ENCODE peak calls at places on chromosomes 7 and 10, in seven cellular contexts. Y is neural progenitor cell, Q is tibial nerve, K is OCI-LY7, S is astrocyte of the spinal cord, D is neural crest cell, W is foreskin fibroblast. L is an unnamed sample.

GRCh38 chr7:55550010-55550409 is 22.3 kb downstream of the VOPP1 start:
- DNase-seq in Y (no peak), Q (no peak), K (peak; percentile 68), S (no peak), D (no peak), W (no peak), L (no peak)

GRCh38 chr10:128643658-128644057 is 517.4 kb upstream of the MKI67 start:
- DNase-seq in Y (no peak), Q (no peak), K (no peak), S (no peak), D (no peak), W (no peak), L (no peak)

GRCh38 chr7:148773344-148773743 is 74.6 kb downstream of the CUL1 start:
- DNase-seq in Y (no peak), Q (no peak), K (no peak), S (peak; percentile 77), D (no peak), W (no peak), L (no peak)

GRCh38 chr7:85185355-85186082 is 1.3 kb downstream of the SEMA3D start:
- DNase-seq in Y (peak; percentile 78), Q (peak; percentile 58), K (no peak), S (peak; percentile 71), D (peak; percentile 46), W (peak; percentile 86), L (peak; percentile 82)

GRCh38 chr7:51299391-51300133 is 17.0 kb downstream of the COBL start:
- DNase-seq in Y (no peak), Q (no peak), K (no peak), S (no peak), D (no peak), W (no peak), L (no peak)

GRCh38 chr10:16965740-16966447 is 148.7 kb upstream of the RSU1 start:
- DNase-seq in Y (peak; percentile 45), Q (no peak), K (no peak), S (peak; percentile 99), D (no peak), W (peak; percentile 96), L (peak; percentile 91)

GRCh38 chr10:6607187-6607586 is 27.1 kb upstream of the PRKCQ start:
- DNase-seq in Y (no peak), Q (no peak), K (no peak), S (no peak), D (no peak), W (no peak), L (no peak)

GRCh38 chr10:20970044-20970443 is 72.9 kb upstream of the NEBL start:
- DNase-seq in Y (no peak), Q (no peak), K (peak; percentile 27), S (peak; percentile 37), D (no peak), W (peak; percentile 91), L (no peak)

GRCh38 chr10:71243756-71244637 is 31.6 kb downstream of the UNC5B start:
- DNase-seq in Y (no peak), Q (no peak), K (no peak), S (no peak), D (no peak), W (peak; percentile 91), L (peak; percentile 73)

GRCh38 chr7:123397746-123398145 is 136.6 kb downstream of the IQUB start:
- DNase-seq in Y (no peak), Q (no peak), K (no peak), S (no peak), D (no peak), W (no peak), L (no peak)

GRCh38 chr10:2909921-2910320 is 157.4 kb upstream of the PFKP start:
- DNase-seq in Y (no peak), Q (no peak), K (no peak), S (no peak), D (no peak), W (no peak), L (no peak)

GRCh38 chr7:151632750-151633515 is 113.2 kb upstream of the RHEB start:
- DNase-seq in Y (peak; percentile 74), Q (no peak), K (peak; percentile 52), S (peak; percentile 52), D (peak; percentile 5), W (peak; percentile 38), L (no peak)

GRCh38 chr10:128275405-128275804 is 149.2 kb upstream of the MKI67 start:
- DNase-seq in Y (no peak), Q (no peak), K (no peak), S (no peak), D (no peak), W (no peak), L (no peak)

GRCh38 chr10:4807803-4808507 is 18.1 kb upstream of the AKR1E2 start:
- DNase-seq in Y (no peak), Q (no peak), K (no peak), S (peak; percentile 86), D (no peak), W (peak; percentile 89), L (peak; percentile 77)

GRCh38 chr7:131681961-131682360 is 125.5 kb upstream of the PODXL start:
- DNase-seq in Y (no peak), Q (no peak), K (no peak), S (no peak), D (no peak), W (no peak), L (no peak)

GRCh38 chr7:149130572-149131198 is 4.6 kb upstream of the ZNF425 start:
- DNase-seq in Y (no peak), Q (no peak), K (no peak), S (no peak), D (no peak), W (no peak), L (no peak)

GRCh38 chr10:37434091-37434490 is 308.7 kb downstream of the ANKRD30A start:
- DNase-seq in Y (no peak), Q (no peak), K (no peak), S (no peak), D (no peak), W (no peak), L (peak; percentile 2)
- TF ChIP-seq CTCF in Y (peak; percentile 40), Q (peak; percentile 6), K (peak; percentile 55), S (no peak), D (no peak), W (no peak), L (peak; percentile 33)

GRCh38 chr10:37703833-37704382 is 153.5 kb downstream of the ZNF248 start:
- DNase-seq in Y (no peak), Q (no peak), K (no peak), S (no peak), D (no peak), W (no peak), L (no peak)

GRCh38 chr10:37711617-37712488 is 145.6 kb downstream of the ZNF248 start:
- DNase-seq in Y (no peak), Q (no peak), K (no peak), S (no peak), D (no peak), W (no peak), L (no peak)

GRCh38 chr10:37704566-37704965 is 152.8 kb downstream of the ZNF248 start:
- DNase-seq in Y (no peak), Q (no peak), K (no peak), S (no peak), D (no peak), W (no peak), L (no peak)

GRCh38 chr10:37710831-37711616 is 146.4 kb downstream of the ZNF248 start:
- DNase-seq in Y (no peak), Q (no peak), K (no peak), S (no peak), D (no peak), W (no peak), L (no peak)

DNA sequence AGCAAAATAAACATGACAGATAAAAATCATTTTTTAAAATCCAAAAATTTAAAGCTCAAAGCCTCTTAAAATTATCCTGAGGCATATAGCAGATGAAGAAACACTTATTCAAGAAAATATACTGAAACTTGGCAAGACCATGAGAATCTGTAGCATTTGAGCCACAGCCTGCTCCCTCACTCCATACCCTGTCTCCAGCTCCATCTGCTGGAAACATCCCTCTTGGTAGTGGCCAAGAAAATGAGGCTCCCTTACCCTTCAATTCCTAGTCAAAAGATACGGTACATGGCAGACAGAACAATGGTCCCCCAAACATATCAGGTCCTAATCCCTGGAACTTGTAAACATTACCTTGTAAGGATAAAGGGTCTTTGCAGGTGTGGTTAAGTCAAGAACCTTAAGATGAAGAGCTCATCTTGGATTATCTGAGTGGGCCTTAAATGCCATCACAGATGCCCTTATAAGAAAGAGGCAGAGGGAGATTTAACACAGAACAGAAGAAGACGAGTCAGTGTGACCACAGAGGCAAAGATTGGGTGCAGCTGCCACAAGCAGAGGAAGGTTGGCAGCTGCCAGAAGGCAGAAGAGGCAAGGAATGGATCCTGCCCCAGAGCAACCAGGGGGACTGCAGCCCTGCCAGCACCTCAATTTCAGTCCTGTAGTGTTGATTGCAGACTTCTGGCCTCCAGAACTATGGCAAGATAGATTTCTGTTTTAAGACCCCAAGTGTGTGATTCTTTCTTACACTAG is 149.4 kb downstream of the ZNF248 start:
- DNase-seq in Y (no peak), Q (no peak), K (no peak), S (no peak), D (no peak), W (no peak), L (no peak)
- TF ChIP-seq CTCF in Y (peak; percentile 26), Q (no peak), K (no peak), S (no peak), D (no peak), W (no peak), L (no peak)

DNA sequence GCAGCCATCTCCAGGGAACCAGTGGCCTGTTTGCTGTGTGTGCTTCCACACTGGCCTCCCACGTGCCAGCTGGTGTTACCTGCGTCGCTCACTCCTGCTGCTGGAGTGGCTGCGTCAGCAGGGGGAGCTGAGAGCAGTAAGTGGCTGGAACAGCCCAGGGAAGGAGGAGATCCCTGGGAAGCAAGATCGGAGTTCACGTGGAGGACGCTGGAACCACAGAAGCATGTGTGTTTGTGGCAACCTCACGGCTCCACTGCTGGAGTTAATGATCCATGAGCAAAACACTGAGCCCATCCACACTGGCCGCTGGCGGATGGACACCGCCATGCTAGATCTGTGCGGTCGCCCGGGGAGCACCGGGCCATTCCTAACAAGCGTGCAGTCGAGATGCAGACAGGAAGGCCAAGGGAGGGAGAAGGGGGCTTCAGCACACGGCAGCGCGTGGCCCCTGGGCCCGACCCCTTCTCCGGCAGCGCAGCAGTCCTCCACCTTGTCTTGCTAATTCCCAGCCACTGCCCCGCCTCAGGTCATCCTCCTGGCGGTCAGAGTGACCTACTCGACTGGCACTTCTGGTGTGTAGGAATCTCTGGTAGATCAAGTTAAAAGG is 68.5 kb upstream of the EEPD1 start:
- DNase-seq in Y (peak; percentile 68), Q (no peak), K (no peak), S (peak; percentile 42), D (peak; percentile 15), W (peak; percentile 25), L (no peak)
- TF ChIP-seq CTCF in Y (peak; percentile 54), Q (no peak), K (no peak), S (peak; percentile 47), D (peak; percentile 35), W (peak; percentile 41), L (peak; percentile 18)

DNA sequence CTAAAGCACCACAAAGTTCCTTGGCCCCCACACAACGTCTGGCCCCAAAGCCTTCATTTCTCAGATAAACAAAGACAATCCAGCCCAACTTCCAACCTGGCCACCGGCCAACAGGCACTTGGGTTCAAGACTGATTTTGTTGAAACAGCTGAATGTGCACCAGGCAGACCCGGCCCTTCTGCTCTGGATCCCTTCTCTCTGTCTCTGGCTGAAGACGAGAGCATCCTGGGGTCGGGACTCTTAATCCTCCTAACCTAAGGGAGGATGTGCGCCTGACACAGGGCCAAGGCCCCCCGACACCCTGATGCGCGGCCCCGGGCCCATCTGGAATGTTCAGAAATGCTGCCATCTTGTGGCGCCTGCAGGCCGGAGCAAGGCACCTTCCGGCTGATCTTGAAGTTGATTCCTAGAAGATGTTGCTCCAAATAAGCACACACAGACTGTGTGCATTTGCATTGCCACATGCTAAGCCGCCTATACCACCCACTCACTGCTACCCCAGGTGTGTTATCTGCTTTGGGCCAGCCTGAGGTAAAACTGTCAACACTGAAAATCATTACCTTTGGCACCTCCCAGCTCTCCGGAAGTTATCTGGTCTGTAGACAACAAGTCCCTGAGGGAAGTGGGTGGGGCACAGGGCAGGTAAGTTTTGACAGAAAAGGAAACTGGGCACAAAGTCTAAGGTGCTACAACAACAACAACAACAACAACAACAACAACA is 98.4 kb upstream of the HABP2 start:
- DNase-seq in Y (peak; percentile 77), Q (no peak), K (peak; percentile 40), S (peak; percentile 35), D (peak; percentile 64), W (peak; percentile 47), L (no peak)
- TF ChIP-seq CTCF in Y (peak; percentile 87), Q (peak; percentile 45), K (peak; percentile 81), S (peak; percentile 80), D (peak; percentile 80), W (peak; percentile 83), L (peak; percentile 86)